ENCODE peak calls at places on chromosomes 12 and 14, in six cellular contexts. L is trophoblast cell, J is neuronal stem cell, D is H9, E is IMR-90, Q is H1. O is an unnamed sample. For H3K4me1, the result is how much of the 10 kb centered on the place peaks cover.

GRCh38 chr12:30974746-30975500 is 48.4 kb downstream of the TSPAN11 start:
- DNase-seq in Q (no peak), J (no peak), L (peak), E (no peak), D (no peak), O (no peak)

GRCh38 chr12:6961278-6961694 is 9.2 kb downstream of the PHB2 start:
- DNase-seq in E (no peak), J (no peak), Q (no peak), D (no peak), L (peak), O (peak)

GRCh38 chr12:118773956-118774723 is 207.2 kb upstream of the SRRM4 start:
- DNase-seq in E (no peak), Q (peak), J (peak), L (no peak), D (peak), O (no peak)

GRCh38 chr14:85867450-85867849 is 337.5 kb downstream of the FLRT2 start:
- DNase-seq in Q (no peak), E (no peak), D (peak), L (no peak), J (no peak), O (no peak)

GRCh38 chr12:64404470-64405446 is 566 bp downstream of the XPOT start:
- DNase-seq in D (peak), E (peak), J (no peak), L (peak), Q (no peak), O (peak)

GRCh38 chr12:111775205-111776193 is 8.8 kb downstream of the ALDH2 start:
- DNase-seq in D (no peak), Q (no peak), J (no peak), E (peak), L (peak), O (peak)

GRCh38 chr12:105948331-105948730 is 190.4 kb downstream of the NUAK1 start:
- DNase-seq in E (peak), Q (no peak), J (no peak), L (no peak), D (no peak), O (no peak)

GRCh38 chr14:33917664-33918063 is 33.2 kb downstream of the EGLN3 start:
- DNase-seq in L (no peak), E (no peak), J (no peak), D (no peak), Q (no peak), O (no peak)

GRCh38 chr14:33347816-33348215 is 409.1 kb downstream of the NPAS3 start:
- DNase-seq in J (no peak), Q (no peak), L (no peak), D (no peak), E (no peak), O (peak)

GRCh38 chr14:39957290-39957689 is 525.1 kb upstream of the FBXO33 start:
- DNase-seq in L (no peak), Q (no peak), J (no peak), E (no peak), D (no peak), O (no peak)

GRCh38 chr14:27184371-27184901 is 586.6 kb upstream of the NOVA1 start:
- DNase-seq in Q (no peak), E (no peak), J (no peak), D (no peak), L (no peak), O (peak)

GRCh38 chr12:109763201-109763841 is 49.7 kb downstream of the FAM222A start:
- DNase-seq in L (peak), J (no peak), Q (no peak), E (peak), D (peak), O (peak)

GRCh38 chr14:68965261-68965761 is 13.8 kb downstream of the ACTN1 start:
- DNase-seq in E (no peak), Q (no peak), D (no peak), J (no peak), L (no peak), O (no peak)

GRCh38 chr12:130754234-130755001 is 38.3 kb upstream of the RIMBP2 start:
- DNase-seq in D (no peak), L (no peak), J (no peak), Q (no peak), E (no peak), O (no peak)

GRCh38 chr14:71933026-71933587 is 878 bp downstream of the RGS6 start:
- DNase-seq in E (no peak), J (peak), D (peak), Q (no peak), L (no peak), O (no peak)

GRCh38 chr12:8120072-8120713 is 3.2 kb upstream of the CLEC4A start:
- DNase-seq in E (no peak), L (no peak), Q (no peak), D (no peak), J (no peak), O (no peak)

GRCh38 chr12:8127138-8127537 is 3.7 kb downstream of the CLEC4A start:
- DNase-seq in J (no peak), L (no peak), E (no peak), Q (no peak), D (no peak), O (no peak)

GRCh38 chr12:8123124-8123888 is at the start of gene CLEC4A:
- DNase-seq in E (no peak), D (no peak), J (no peak), L (no peak), Q (no peak), O (no peak)
- H4K91ac ChIP-seq in E (no peak), D (no peak), J (no peak), L (no peak), Q (no peak), O (no peak)

GRCh38 chr12:124550123-124551089 is 17.0 kb downstream of the NCOR2 start:
- DNase-seq in L (no peak), J (no peak), D (no peak), E (no peak), Q (no peak), O (no peak)
- H3K4me1 ChIP-seq in L (under half), J (under half), D (under half), E (under half), Q (under half), O (half or more)

DNA sequence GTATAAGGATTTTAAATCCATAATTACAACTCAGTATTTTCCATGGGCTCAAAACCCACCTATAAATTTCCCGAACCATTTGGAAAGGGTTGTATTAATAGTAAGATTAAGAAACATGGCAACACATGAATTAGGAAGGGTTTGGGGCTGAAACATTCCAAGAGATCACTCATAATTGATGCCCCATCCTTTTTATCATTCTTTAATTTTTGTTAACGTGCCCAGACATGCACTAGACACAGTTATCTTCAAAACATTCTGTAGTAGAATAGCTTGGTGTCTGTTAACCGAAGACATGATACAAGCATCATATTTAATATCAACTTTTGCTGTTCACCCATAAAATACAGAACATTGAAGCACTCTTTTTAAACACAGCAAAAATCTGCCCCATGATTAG is 106.8 kb upstream of the FRMD6 start:
- DNase-seq in L (no peak), J (no peak), E (no peak), D (no peak), Q (no peak), O (no peak)
- H4K91ac ChIP-seq in L (no peak), J (no peak), E (peak), D (no peak), Q (no peak), O (no peak)

GRCh38 chr14:80208426-80208950 is 2.8 kb downstream of the DIO2 start:
- DNase-seq in E (no peak), D (no peak), J (no peak), L (no peak), Q (no peak), O (no peak)

GRCh38 chr14:80215081-80215480 is 3.8 kb upstream of the DIO2 start:
- DNase-seq in L (peak), Q (no peak), D (no peak), E (peak), J (no peak), O (no peak)

GRCh38 chr14:80213602-80214001 is 2.3 kb upstream of the DIO2 start:
- DNase-seq in L (peak), D (peak), Q (peak), J (no peak), E (peak), O (peak)

GRCh38 chr14:80211143-80212024 is at the start of gene DIO2:
- DNase-seq in L (peak), D (peak), Q (no peak), J (no peak), E (peak), O (no peak)

DNA sequence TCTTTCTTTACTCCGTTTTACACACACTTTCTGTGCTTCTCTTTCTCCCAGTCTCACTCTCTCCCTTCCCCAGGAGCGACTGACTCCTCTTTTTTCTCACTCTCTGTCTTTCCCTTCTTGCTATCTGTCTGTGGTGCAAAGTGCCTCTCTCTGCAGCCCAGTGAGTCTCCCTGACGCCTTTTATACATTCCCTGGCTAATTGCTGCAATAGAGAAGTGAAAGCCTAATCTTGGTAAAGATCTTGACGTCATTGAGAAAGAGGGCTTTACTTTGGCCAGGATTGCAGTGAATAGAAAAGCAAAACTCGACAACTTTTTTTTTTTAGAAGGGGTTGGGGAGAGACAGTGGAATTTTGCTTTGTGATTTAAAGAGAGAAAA is 710 bp upstream of the DIO2 start:
- DNase-seq in D (no peak), Q (no peak), L (peak), E (peak), J (peak), O (peak)
- H3K4me1 ChIP-seq in D (under half), Q (under half), L (under half), E (under half), J (under half), O (under half)

GRCh38 chr12:58025431-58025830 is 84.1 kb downstream of the ATP23 start:
- DNase-seq in E (no peak), L (no peak), J (no peak), D (no peak), Q (no peak), O (no peak)
- H4K91ac ChIP-seq in E (no peak), L (no peak), J (no peak), D (no peak), Q (no peak), O (no peak)

GRCh38 chr12:20421338-20421890 is 53.1 kb downstream of the PDE3A start:
- DNase-seq in D (no peak), L (no peak), E (no peak), Q (no peak), J (no peak), O (no peak)
- H3K4me1 ChIP-seq in D (under half), L (under half), E (under half), Q (under half), J (under half), O (under half)

DNA sequence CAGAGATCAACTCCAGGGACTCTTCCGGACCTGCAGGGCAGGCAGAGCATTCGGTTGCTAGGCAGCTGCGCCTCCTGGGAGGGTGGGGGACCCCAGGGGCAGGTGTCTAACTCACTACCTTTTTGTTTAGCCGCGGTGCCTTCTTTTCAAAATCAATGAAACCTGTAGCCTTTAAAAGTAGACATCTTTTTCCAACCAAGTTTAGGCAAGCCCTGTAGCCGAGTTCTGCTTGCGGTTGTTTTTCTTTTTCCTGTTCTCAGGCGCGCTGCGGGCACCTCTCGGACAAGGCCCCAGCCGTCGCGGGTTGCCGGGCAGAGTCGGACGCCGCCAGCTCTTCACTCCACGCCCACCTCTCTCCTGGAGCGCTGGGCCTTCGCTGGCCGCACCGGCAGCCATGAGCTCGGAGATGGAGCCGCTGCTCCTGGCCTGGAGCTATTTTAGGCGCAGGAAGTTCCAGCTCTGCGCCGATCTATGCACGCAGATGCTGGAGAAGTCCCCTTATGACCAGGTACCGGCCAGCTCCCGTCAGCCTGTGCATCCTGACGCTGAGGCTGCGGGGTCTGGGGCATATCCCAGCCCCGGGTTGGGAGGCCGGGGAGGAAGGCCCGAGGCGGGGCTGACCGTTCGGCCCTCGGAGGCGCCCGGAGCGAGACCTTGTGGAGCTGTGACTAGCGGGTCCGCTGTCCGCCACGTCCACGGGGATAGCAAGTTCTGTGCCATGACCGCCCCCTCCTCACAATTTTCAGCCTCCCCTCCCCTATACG is at the start of gene TTC8:
- DNase-seq in L (peak), E (peak), D (peak), J (peak), Q (peak), O (peak)
- H4K91ac ChIP-seq in L (peak), E (peak), D (no peak), J (no peak), Q (no peak), O (peak)